ENCODE peak calls at places on chromosomes 2 and 18, in four cellular contexts. E, A, S and H are unnamed samples.

GRCh38 chr2:11397046-11397445 is 52.6 kb upstream of the ROCK2 start:
- DNase-seq in S (peak), A (no peak), E (no peak), H (no peak)

GRCh38 chr18:56168049-56168781 is 470.2 kb downstream of the TXNL1 start:
- DNase-seq in E (peak), S (no peak), A (no peak), H (peak)

GRCh38 chr2:13858626-13859025 is 773.9 kb upstream of the LRATD1 start:
- DNase-seq in E (peak), S (no peak), A (no peak), H (no peak)

GRCh38 chr2:198045227-198045626 is 240.8 kb downstream of the PLCL1 start:
- DNase-seq in A (no peak), S (no peak), E (no peak), H (no peak)

GRCh38 chr18:47689386-47689785 is 241.1 kb downstream of the SMAD2 start:
- DNase-seq in S (no peak), E (no peak), A (no peak), H (no peak)

GRCh38 chr2:22360735-22361374 is 1024.1 kb upstream of the KLHL29 start:
- DNase-seq in A (no peak), E (no peak), S (no peak), H (no peak)

GRCh38 chr2:181123798-181124217 is 143.4 kb downstream of the UBE2E3 start:
- DNase-seq in E (no peak), A (no peak), S (no peak), H (peak)

GRCh38 chr2:170142502-170142901 is 35.4 kb upstream of the MYO3B start:
- DNase-seq in E (no peak), S (no peak), A (no peak), H (no peak)

GRCh38 chr2:62163106-62163831 is 32.6 kb upstream of the B3GNT2 start:
- DNase-seq in E (no peak), A (no peak), S (no peak), H (no peak)

GRCh38 chr2:168530980-168531379 is 74.9 kb downstream of the CERS6 start:
- DNase-seq in E (peak), A (no peak), S (no peak), H (no peak)

GRCh38 chr2:181112916-181113315 is 132.5 kb downstream of the UBE2E3 start:
- DNase-seq in S (no peak), A (no peak), E (no peak), H (no peak)

GRCh38 chr2:234146087-234146826 is 95.8 kb downstream of the SPP2 start:
- DNase-seq in S (no peak), E (peak), A (no peak), H (peak)

GRCh38 chr18:35457140-35457704 is 40.5 kb downstream of the INO80C start:
- DNase-seq in A (no peak), S (no peak), E (no peak), H (no peak)

GRCh38 chr2:166081852-166082251 is 46.0 kb downstream of the SCN1A start:
- DNase-seq in A (no peak), S (no peak), E (no peak), H (no peak)

GRCh38 chr2:215540646-215541045 is 104.8 kb upstream of the FN1 start:
- DNase-seq in A (no peak), S (no peak), E (peak), H (peak)

GRCh38 chr2:12412898-12413305 is 303.8 kb upstream of the TRIB2 start:
- DNase-seq in E (peak), S (no peak), A (no peak), H (peak)

GRCh38 chr2:230944123-230944653 is 19.1 kb upstream of the GPR55 start:
- DNase-seq in E (no peak), A (no peak), S (peak), H (no peak)

GRCh38 chr2:23566236-23567142 is 181.5 kb downstream of the KLHL29 start:
- DNase-seq in A (no peak), S (peak), E (no peak), H (no peak)

GRCh38 chr2:54176577-54176976 is 61.2 kb downstream of the ACYP2 start:
- DNase-seq in S (peak), E (peak), A (no peak), H (peak)

GRCh38 chr2:63050916-63051794 is 525 bp downstream of the OTX1 start:
- DNase-seq in S (peak), A (no peak), E (no peak), H (no peak)

GRCh38 chr2:45889053-45889452 is 237.6 kb downstream of the PRKCE start:
- DNase-seq in S (no peak), E (peak), A (no peak), H (no peak)

GRCh38 chr2:188158337-188159100 is 133.2 kb upstream of the GULP1 start:
- DNase-seq in S (no peak), E (no peak), A (no peak), H (peak)

GRCh38 chr2:218022131-218022850 is 19.5 kb upstream of the TNS1 start:
- DNase-seq in E (no peak), A (no peak), S (no peak), H (no peak)

GRCh38 chr18:31102020-31102684 is at the start of gene DSC2:
- DNase-seq in A (no peak), E (no peak), S (peak), H (no peak)

GRCh38 chr2:238653436-238654109 is 194.3 kb upstream of the TWIST2 start:
- DNase-seq in A (no peak), E (no peak), S (no peak), H (no peak)

GRCh38 chr2:234095301-234095700 is 44.8 kb downstream of the SPP2 start:
- DNase-seq in A (no peak), S (no peak), E (no peak), H (no peak)

GRCh38 chr2:207253946-207254345 is 88.2 kb upstream of the KLF7 start:
- DNase-seq in E (peak), A (no peak), S (no peak), H (peak)

GRCh38 chr2:24702800-24703199 is 90.4 kb downstream of the PTRHD1 start:
- DNase-seq in E (peak), S (no peak), A (no peak), H (peak)

GRCh38 chr2:29229640-29230039 is 114.4 kb downstream of the CLIP4 start:
- DNase-seq in S (no peak), E (no peak), A (no peak), H (no peak)
- H3K27ac ChIP-seq in S (no peak), E (no peak), A (no peak), H (no peak)

GRCh38 chr2:127811922-127812321 is 951 bp upstream of the WDR33 start:
- DNase-seq in S (no peak), E (no peak), A (no peak), H (no peak)
- H3K4me3 ChIP-seq in S (peak), E (peak), A (no peak), H (no peak)

DNA sequence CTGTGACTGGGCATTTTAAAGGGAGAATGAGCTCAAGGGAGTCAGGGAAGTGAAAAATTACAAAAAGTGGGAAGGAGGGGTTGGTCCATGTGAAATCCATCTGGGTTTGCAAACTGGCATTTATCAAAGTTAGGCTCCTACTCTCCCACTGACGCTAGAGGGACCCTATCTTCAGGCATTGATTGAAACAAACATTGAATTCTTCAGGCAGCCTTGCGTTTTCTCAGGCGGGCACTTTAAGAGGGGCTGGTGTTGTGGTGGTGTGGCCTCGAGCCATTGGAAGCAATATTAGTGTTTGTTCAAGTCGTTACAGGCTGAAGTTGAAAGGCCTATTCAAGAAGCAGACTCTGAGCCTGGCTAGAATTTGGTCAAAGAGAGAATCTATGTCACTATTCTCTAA is 36.6 kb downstream of the STON1 start:
- DNase-seq in E (peak), S (no peak), A (no peak), H (peak)
- H3K27ac ChIP-seq in E (no peak), S (no peak), A (no peak), H (no peak)

DNA sequence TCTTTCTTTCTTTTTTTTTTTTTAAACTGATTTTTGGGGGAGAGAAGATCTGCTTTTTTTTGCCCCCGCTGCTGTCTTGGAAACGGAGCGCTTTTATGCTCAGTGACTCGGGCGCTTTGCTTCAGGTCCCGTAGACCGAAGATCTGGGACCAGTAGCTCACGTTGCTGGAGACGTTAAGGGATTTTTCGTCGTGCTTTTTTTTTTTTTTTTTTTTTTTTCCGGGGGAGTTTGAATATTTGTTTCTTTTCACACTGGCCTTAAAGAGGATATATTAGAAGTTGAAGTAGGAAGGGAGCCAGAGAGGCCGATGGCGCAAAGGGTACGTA is 587 bp downstream of the MEIS1 start:
- DNase-seq in S (no peak), A (no peak), E (no peak), H (no peak)
- H3K4me3 ChIP-seq in S (peak), A (peak), E (peak), H (peak)

GRCh38 chr2:86357392-86357963 is 20.1 kb upstream of the REEP1 start:
- DNase-seq in A (no peak), E (no peak), S (no peak), H (no peak)
- H3K27ac ChIP-seq in A (no peak), E (no peak), S (no peak), H (no peak)

GRCh38 chr18:78582131-78582789 is 397.4 kb upstream of the SALL3 start:
- DNase-seq in E (no peak), S (no peak), A (no peak), H (no peak)
- H3K4me3 ChIP-seq in E (no peak), S (no peak), A (no peak), H (no peak)